ENCODE peak calls at places on chromosomes 1 and 21, in six cellular contexts. One of them, this sample, is unnamed.

GRCh38 chr1:236795757-236796719 is 946 bp downstream of the MTR start:
- DNase-seq in choroid plexus epithelial cell: peak
- DNase-seq in immature natural killer cell: no peak
- DNase-seq in H54: no peak
- DNase-seq in H9: no peak
- DNase-seq in bronchial epithelial cell: peak
- DNase-seq in this sample: peak

GRCh38 chr1:193806079-193807048 is 620.0 kb upstream of the B3GALT2 start:
- DNase-seq in choroid plexus epithelial cell: no peak
- DNase-seq in immature natural killer cell: no peak
- DNase-seq in H54: no peak
- DNase-seq in H9: no peak
- DNase-seq in bronchial epithelial cell: no peak
- DNase-seq in this sample: no peak

GRCh38 chr1:37752583-37753471 is 12.1 kb downstream of the EPHA10 start:
- DNase-seq in choroid plexus epithelial cell: peak
- DNase-seq in immature natural killer cell: no peak
- DNase-seq in H54: no peak
- DNase-seq in H9: peak
- DNase-seq in bronchial epithelial cell: no peak
- DNase-seq in this sample: no peak

GRCh38 chr1:198749279-198749678 is 110.4 kb downstream of the PTPRC start:
- DNase-seq in choroid plexus epithelial cell: no peak
- DNase-seq in immature natural killer cell: no peak
- DNase-seq in H54: no peak
- DNase-seq in H9: no peak
- DNase-seq in bronchial epithelial cell: peak
- DNase-seq in this sample: no peak

GRCh38 chr1:151371340-151371739 is 1.2 kb downstream of the SELENBP1 start:
- DNase-seq in choroid plexus epithelial cell: peak
- DNase-seq in immature natural killer cell: no peak
- DNase-seq in H54: no peak
- DNase-seq in H9: no peak
- DNase-seq in bronchial epithelial cell: peak
- DNase-seq in this sample: no peak

GRCh38 chr1:217465102-217465501 is 165.8 kb downstream of the GPATCH2 start:
- DNase-seq in choroid plexus epithelial cell: no peak
- DNase-seq in immature natural killer cell: no peak
- DNase-seq in H54: no peak
- DNase-seq in H9: no peak
- DNase-seq in bronchial epithelial cell: no peak
- DNase-seq in this sample: no peak

GRCh38 chr1:221431968-221432367 is 309.9 kb downstream of the DUSP10 start:
- DNase-seq in choroid plexus epithelial cell: no peak
- DNase-seq in immature natural killer cell: no peak
- DNase-seq in H54: no peak
- DNase-seq in H9: no peak
- DNase-seq in bronchial epithelial cell: no peak
- DNase-seq in this sample: no peak

GRCh38 chr1:160416369-160416768 is 16.0 kb downstream of the VANGL2 start:
- DNase-seq in choroid plexus epithelial cell: peak
- DNase-seq in immature natural killer cell: no peak
- DNase-seq in H54: peak
- DNase-seq in H9: peak
- DNase-seq in bronchial epithelial cell: peak
- DNase-seq in this sample: peak

GRCh38 chr1:45583666-45584350 is at the start of gene NASP:
- DNase-seq in choroid plexus epithelial cell: peak
- DNase-seq in immature natural killer cell: peak
- DNase-seq in H54: peak
- DNase-seq in H9: peak
- DNase-seq in bronchial epithelial cell: no peak
- DNase-seq in this sample: peak

GRCh38 chr1:93681549-93682412 is at the start of gene BCAR3:
- DNase-seq in choroid plexus epithelial cell: peak
- DNase-seq in immature natural killer cell: peak
- DNase-seq in H54: no peak
- DNase-seq in H9: peak
- DNase-seq in bronchial epithelial cell: peak
- DNase-seq in this sample: no peak

GRCh38 chr1:43773821-43774220 is 66.5 kb downstream of the ST3GAL3 start:
- DNase-seq in choroid plexus epithelial cell: no peak
- DNase-seq in immature natural killer cell: no peak
- DNase-seq in H54: no peak
- DNase-seq in H9: no peak
- DNase-seq in bronchial epithelial cell: no peak
- DNase-seq in this sample: no peak

GRCh38 chr1:222040163-222040900 is 298.4 kb upstream of the DUSP10 start:
- DNase-seq in choroid plexus epithelial cell: no peak
- DNase-seq in immature natural killer cell: no peak
- DNase-seq in H54: no peak
- DNase-seq in H9: no peak
- DNase-seq in bronchial epithelial cell: no peak
- DNase-seq in this sample: no peak

GRCh38 chr21:46110499-46111192 is 12.7 kb downstream of the COL6A2 start:
- DNase-seq in choroid plexus epithelial cell: no peak
- DNase-seq in immature natural killer cell: no peak
- DNase-seq in H54: no peak
- DNase-seq in H9: peak
- DNase-seq in bronchial epithelial cell: no peak
- DNase-seq in this sample: no peak

GRCh38 chr21:35699360-35699759 is 361.0 kb downstream of the SETD4 start:
- DNase-seq in choroid plexus epithelial cell: no peak
- DNase-seq in immature natural killer cell: no peak
- DNase-seq in H54: no peak
- DNase-seq in H9: no peak
- DNase-seq in bronchial epithelial cell: no peak
- DNase-seq in this sample: no peak

GRCh38 chr21:43354666-43355065 is 72.3 kb downstream of the SIK1 start:
- DNase-seq in choroid plexus epithelial cell: no peak
- DNase-seq in immature natural killer cell: no peak
- DNase-seq in H54: no peak
- DNase-seq in H9: no peak
- DNase-seq in bronchial epithelial cell: no peak
- DNase-seq in this sample: no peak

GRCh38 chr1:33300673-33301072 is 20.2 kb downstream of the A3GALT2 start:
- DNase-seq in choroid plexus epithelial cell: peak
- DNase-seq in immature natural killer cell: no peak
- DNase-seq in H54: no peak
- DNase-seq in H9: no peak
- DNase-seq in bronchial epithelial cell: no peak
- DNase-seq in this sample: no peak

GRCh38 chr1:12372761-12373160 is 142.9 kb downstream of the VPS13D start:
- DNase-seq in choroid plexus epithelial cell: no peak
- DNase-seq in immature natural killer cell: no peak
- DNase-seq in H54: no peak
- DNase-seq in H9: no peak
- DNase-seq in bronchial epithelial cell: no peak
- DNase-seq in this sample: no peak

GRCh38 chr21:28937737-28938136 is 54.9 kb downstream of the LTN1 start:
- DNase-seq in choroid plexus epithelial cell: no peak
- DNase-seq in immature natural killer cell: no peak
- DNase-seq in H54: no peak
- DNase-seq in H9: no peak
- DNase-seq in bronchial epithelial cell: no peak
- DNase-seq in this sample: no peak

GRCh38 chr1:14876747-14877146 is 276.8 kb upstream of the TMEM51 start:
- DNase-seq in choroid plexus epithelial cell: no peak
- DNase-seq in immature natural killer cell: no peak
- DNase-seq in H54: no peak
- DNase-seq in H9: no peak
- DNase-seq in bronchial epithelial cell: peak
- DNase-seq in this sample: no peak

GRCh38 chr1:100847481-100847880 is 47.2 kb downstream of the EXTL2 start:
- DNase-seq in choroid plexus epithelial cell: peak
- DNase-seq in immature natural killer cell: no peak
- DNase-seq in H54: no peak
- DNase-seq in H9: no peak
- DNase-seq in bronchial epithelial cell: no peak
- DNase-seq in this sample: no peak

GRCh38 chr1:212974735-212975606 is 24.6 kb downstream of the VASH2 start:
- DNase-seq in choroid plexus epithelial cell: no peak
- DNase-seq in immature natural killer cell: no peak
- DNase-seq in H54: no peak
- DNase-seq in H9: peak
- DNase-seq in bronchial epithelial cell: no peak
- DNase-seq in this sample: no peak

GRCh38 chr1:206581571-206581981 is 30.7 kb downstream of the EIF2D start:
- DNase-seq in choroid plexus epithelial cell: no peak
- DNase-seq in immature natural killer cell: peak
- DNase-seq in H54: no peak
- DNase-seq in H9: no peak
- DNase-seq in bronchial epithelial cell: no peak
- DNase-seq in this sample: no peak

GRCh38 chr1:242129103-242129502 is 130.2 kb upstream of the MAP1LC3C start:
- DNase-seq in choroid plexus epithelial cell: no peak
- DNase-seq in immature natural killer cell: no peak
- DNase-seq in H54: peak
- DNase-seq in H9: no peak
- DNase-seq in bronchial epithelial cell: peak
- DNase-seq in this sample: peak

GRCh38 chr1:191541741-191542140 is 616.5 kb upstream of the RGS18 start:
- DNase-seq in choroid plexus epithelial cell: no peak
- DNase-seq in immature natural killer cell: no peak
- DNase-seq in H54: no peak
- DNase-seq in H9: no peak
- DNase-seq in bronchial epithelial cell: no peak
- DNase-seq in this sample: no peak

GRCh38 chr1:91693542-91693941 is 192.4 kb downstream of the TGFBR3 start:
- DNase-seq in choroid plexus epithelial cell: no peak
- DNase-seq in immature natural killer cell: no peak
- DNase-seq in H54: no peak
- DNase-seq in H9: no peak
- DNase-seq in bronchial epithelial cell: no peak
- DNase-seq in this sample: no peak

GRCh38 chr21:41369915-41370839 is 8.3 kb downstream of the MX2 start:
- DNase-seq in choroid plexus epithelial cell: no peak
- DNase-seq in immature natural killer cell: peak
- DNase-seq in H54: no peak
- DNase-seq in H9: no peak
- DNase-seq in bronchial epithelial cell: no peak
- DNase-seq in this sample: peak

GRCh38 chr1:17661546-17662157 is 93.5 kb upstream of the ACTL8 start:
- DNase-seq in choroid plexus epithelial cell: peak
- DNase-seq in immature natural killer cell: peak
- DNase-seq in H54: peak
- DNase-seq in H9: peak
- DNase-seq in bronchial epithelial cell: peak
- DNase-seq in this sample: no peak

GRCh38 chr21:35801388-35801787 is 258.9 kb downstream of the SETD4 start:
- DNase-seq in choroid plexus epithelial cell: no peak
- DNase-seq in immature natural killer cell: no peak
- DNase-seq in H54: no peak
- DNase-seq in H9: no peak
- DNase-seq in bronchial epithelial cell: no peak
- DNase-seq in this sample: no peak

GRCh38 chr1:84877592-84877991 is 15.4 kb downstream of the LPAR3 start:
- DNase-seq in choroid plexus epithelial cell: peak
- DNase-seq in immature natural killer cell: no peak
- DNase-seq in H54: no peak
- DNase-seq in H9: no peak
- DNase-seq in bronchial epithelial cell: no peak
- DNase-seq in this sample: no peak

GRCh38 chr1:31788825-31789256 is 24.7 kb upstream of the ADGRB2 start:
- DNase-seq in choroid plexus epithelial cell: peak
- DNase-seq in immature natural killer cell: no peak
- DNase-seq in H54: no peak
- DNase-seq in H9: no peak
- DNase-seq in bronchial epithelial cell: peak
- DNase-seq in this sample: peak

GRCh38 chr1:88983791-88984552 is 8.5 kb downstream of the KYAT3 start:
- DNase-seq in choroid plexus epithelial cell: peak
- DNase-seq in immature natural killer cell: peak
- DNase-seq in H54: peak
- DNase-seq in H9: no peak
- DNase-seq in bronchial epithelial cell: peak
- DNase-seq in this sample: peak

GRCh38 chr21:38811257-38811656 is 5.5 kb downstream of the ETS2 start:
- DNase-seq in choroid plexus epithelial cell: peak
- DNase-seq in immature natural killer cell: no peak
- DNase-seq in H54: peak
- DNase-seq in H9: peak
- DNase-seq in bronchial epithelial cell: peak
- DNase-seq in this sample: no peak

GRCh38 chr1:1212780-1213152 is 1.2 kb downstream of the TNFRSF4 start:
- DNase-seq in choroid plexus epithelial cell: no peak
- DNase-seq in immature natural killer cell: peak
- DNase-seq in H54: no peak
- DNase-seq in H9: no peak
- DNase-seq in bronchial epithelial cell: no peak
- DNase-seq in this sample: no peak

GRCh38 chr1:247332215-247332900 is 691 bp upstream of the ZNF496 start:
- DNase-seq in choroid plexus epithelial cell: peak
- DNase-seq in immature natural killer cell: peak
- DNase-seq in H54: no peak
- DNase-seq in H9: no peak
- DNase-seq in bronchial epithelial cell: no peak
- DNase-seq in this sample: peak

GRCh38 chr21:46424621-46425020 is 34.1 kb upstream of the DIP2A start:
- DNase-seq in choroid plexus epithelial cell: no peak
- DNase-seq in immature natural killer cell: peak
- DNase-seq in H54: no peak
- DNase-seq in H9: no peak
- DNase-seq in bronchial epithelial cell: no peak
- DNase-seq in this sample: no peak

GRCh38 chr1:19410393-19410792 is 74.9 kb downstream of the CAPZB start:
- DNase-seq in choroid plexus epithelial cell: no peak
- DNase-seq in immature natural killer cell: no peak
- DNase-seq in H54: no peak
- DNase-seq in H9: peak
- DNase-seq in bronchial epithelial cell: no peak
- DNase-seq in this sample: no peak